ENCODE peak calls at places on chromosomes 11 and 22, in eight cellular contexts. B is stomach, D is prostate gland, I is sigmoid colon, T is HepG2, E is HCT116, G is suprapubic skin, C is esophagus muscularis mucosa. V is an unnamed sample.
A peak's percentile ranks its signal among the peaks of the same experiment; 100 is the strongest.

GRCh38 chr11:119663279-119663678 is 65.7 kb downstream of the NECTIN1 start:
- DNase-seq in E (no peak), B (no peak), G (no peak), T (peak; percentile 53), C (no peak), D (no peak), I (no peak), V (no peak)

GRCh38 chr11:118572914-118573550 is 823 bp downstream of the ARCN1 start:
- DNase-seq in D (peak; percentile 11), I (no peak), E (peak; percentile 8), B (no peak), T (peak; percentile 27), G (no peak), C (peak; percentile 88), V (no peak)

GRCh38 chr22:38657248-38657909 is 941 bp downstream of the CBY1 start:
- DNase-seq in B (no peak), T (peak; percentile 13), G (no peak), D (no peak), E (no peak), I (no peak), C (no peak), V (no peak)

GRCh38 chr11:63668396-63668795 is 2.8 kb downstream of the ATL3 start:
- DNase-seq in B (no peak), T (no peak), E (no peak), I (no peak), C (no peak), G (no peak), D (no peak), V (no peak)

GRCh38 chr11:122235615-122236014 is 119.6 kb upstream of the BLID start:
- DNase-seq in E (no peak), T (no peak), B (no peak), C (peak; percentile 93), G (no peak), I (peak; percentile 86), D (no peak), V (no peak)

GRCh38 chr11:118057424-118058145 is 19.3 kb upstream of the TMPRSS4 start:
- DNase-seq in B (no peak), C (no peak), E (no peak), D (no peak), G (peak; percentile 59), T (no peak), I (peak; percentile 24), V (peak; percentile 67)

GRCh38 chr11:8775341-8776133 is 92.9 kb downstream of the RPL27A start:
- DNase-seq in C (no peak), T (no peak), I (no peak), G (no peak), B (peak; percentile 42), E (no peak), D (no peak), V (no peak)

GRCh38 chr11:64585150-64585549 is 5.9 kb upstream of the SLC22A12 start:
- DNase-seq in G (no peak), I (peak; percentile 11), B (no peak), T (no peak), D (no peak), C (no peak), E (no peak), V (no peak)

GRCh38 chr22:30348837-30349236 is 7.9 kb downstream of the SF3A1 start:
- DNase-seq in C (no peak), G (no peak), B (no peak), D (no peak), I (no peak), E (no peak), T (no peak), V (no peak)

GRCh38 chr11:112771847-112772246 is 189.4 kb upstream of the NCAM1 start:
- DNase-seq in I (no peak), C (no peak), D (no peak), E (no peak), T (no peak), B (no peak), G (no peak), V (no peak)

GRCh38 chr11:10490398-10491232 is 35.6 kb downstream of the AMPD3 start:
- DNase-seq in G (peak; percentile 85), I (peak; percentile 91), E (peak; percentile 94), C (peak; percentile 94), B (peak; percentile 68), D (no peak), T (peak; percentile 68), V (peak; percentile 96)

GRCh38 chr11:17906436-17906835 is 106.4 kb downstream of the SERGEF start:
- DNase-seq in I (no peak), B (no peak), E (no peak), G (no peak), D (no peak), T (no peak), C (no peak), V (no peak)

GRCh38 chr11:19520681-19521080 is 192.0 kb upstream of the NAV2 start:
- DNase-seq in I (no peak), T (no peak), E (no peak), G (no peak), C (no peak), B (no peak), D (no peak), V (no peak)

GRCh38 chr11:118878187-118878586 is 5.5 kb upstream of the CXCR5 start:
- DNase-seq in C (no peak), E (no peak), T (no peak), I (no peak), B (no peak), G (no peak), D (no peak), V (no peak)

GRCh38 chr11:330694-331314 is 10.1 kb upstream of the IFITM3 start:
- DNase-seq in I (peak; percentile 60), G (no peak), T (no peak), C (no peak), E (no peak), D (no peak), B (peak; percentile 42), V (no peak)

GRCh38 chr22:36807627-36808026 is 9.2 kb downstream of the PVALB start:
- DNase-seq in B (no peak), E (no peak), C (no peak), I (no peak), G (no peak), T (no peak), D (no peak), V (no peak)

GRCh38 chr11:15223318-15223717 is 108.6 kb downstream of the INSC start:
- DNase-seq in C (no peak), D (no peak), G (no peak), E (no peak), I (no peak), T (no peak), B (no peak), V (no peak)

DNA sequence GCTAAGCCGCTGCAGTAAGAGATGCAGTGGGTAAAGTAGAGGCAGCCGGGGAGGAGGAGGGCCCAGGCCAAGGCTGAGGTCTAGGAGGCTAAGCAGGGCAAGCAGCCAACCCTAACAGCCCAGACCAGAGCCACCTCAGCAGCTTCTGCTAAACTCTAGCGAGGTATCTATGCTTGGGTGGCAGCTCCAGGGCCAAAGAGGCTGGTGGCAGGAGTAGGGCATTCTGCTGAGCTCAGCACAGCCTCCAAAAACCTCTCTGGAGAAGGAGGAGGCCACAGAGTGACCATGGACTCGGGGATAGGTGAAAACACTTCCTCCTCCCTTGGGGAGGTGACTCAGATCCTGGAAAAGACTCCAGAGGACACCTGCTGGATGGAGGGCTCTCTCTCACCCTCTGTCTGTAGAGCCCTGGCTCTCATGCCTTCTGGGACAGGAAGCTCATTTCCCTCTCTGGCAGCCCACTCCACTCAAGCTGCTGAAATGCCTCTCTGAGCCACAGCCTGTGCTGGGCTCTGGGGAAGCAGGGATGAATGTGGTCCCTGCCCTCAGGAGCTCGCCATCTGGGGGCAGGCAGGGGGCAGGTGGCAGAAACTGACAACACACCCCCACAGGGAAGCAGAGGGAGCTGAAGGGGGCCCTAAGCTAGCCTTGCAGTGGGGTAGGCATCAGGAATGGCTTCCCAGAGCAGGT is 16.5 kb upstream of the TPBGL start:
- DNase-seq in C (no peak), D (no peak), G (no peak), T (peak; percentile 17), E (no peak), B (no peak), I (no peak), V (no peak)
- TF ChIP-seq CTCF in C (no peak), D (no peak), G (no peak), T (peak; percentile 39), E (no peak), B (no peak), I (no peak), V (no peak)

GRCh38 chr22:22213231-22213630 is 31.4 kb upstream of the VPREB1 start:
- DNase-seq in E (no peak), G (no peak), D (no peak), C (peak; percentile 57), T (no peak), I (no peak), B (no peak), V (no peak)
- TF ChIP-seq POLR2AphosphoS5 in E (no peak), G (no peak), D (no peak), C (no peak), T (no peak), I (no peak), B (no peak), V (no peak)

GRCh38 chr22:21443057-21443734 is 24.0 kb upstream of the TMEM191C start:
- DNase-seq in E (no peak), G (peak; percentile 73), B (peak; percentile 22), D (peak; percentile 3), T (no peak), C (no peak), I (peak; percentile 49), V (no peak)

GRCh38 chr22:21445437-21446127 is 21.6 kb upstream of the TMEM191C start:
- DNase-seq in E (no peak), D (peak; percentile 2), G (peak; percentile 71), I (peak; percentile 58), T (no peak), B (peak; percentile 18), C (no peak), V (no peak)

GRCh38 chr22:21444701-21445436 is 22.3 kb upstream of the TMEM191C start:
- DNase-seq in E (no peak), B (peak; percentile 22), C (no peak), I (peak; percentile 63), D (peak; percentile 2), G (peak; percentile 63), T (no peak), V (no peak)

GRCh38 chr22:21446128-21446826 is 20.9 kb upstream of the TMEM191C start:
- DNase-seq in D (peak; percentile 3), G (peak; percentile 70), E (no peak), T (no peak), I (peak; percentile 56), B (peak; percentile 18), C (no peak), V (no peak)

GRCh38 chr22:21443735-21444421 is 23.3 kb upstream of the TMEM191C start:
- DNase-seq in T (no peak), I (peak; percentile 42), D (peak; percentile 2), C (no peak), B (peak; percentile 80), E (no peak), G (peak; percentile 63), V (no peak)
- TF ChIP-seq POLR2A in T (no peak), I (no peak), D (no peak), C (no peak), B (no peak), E (no peak), G (no peak), V (no peak)

GRCh38 chr11:30174265-30175022 is 56.4 kb upstream of the FSHB start:
- DNase-seq in I (no peak), C (no peak), B (no peak), E (no peak), D (no peak), G (no peak), T (no peak), V (no peak)

GRCh38 chr11:30172872-30173271 is 57.9 kb upstream of the FSHB start:
- DNase-seq in C (no peak), T (no peak), G (no peak), I (no peak), B (no peak), D (no peak), E (no peak), V (no peak)

GRCh38 chr11:30172158-30172557 is 58.7 kb upstream of the FSHB start:
- DNase-seq in T (no peak), I (no peak), G (no peak), E (no peak), B (no peak), D (no peak), C (no peak), V (no peak)

GRCh38 chr11:30171661-30172060 is 59.2 kb upstream of the FSHB start:
- DNase-seq in C (no peak), T (no peak), G (no peak), D (no peak), E (no peak), B (peak; percentile 66), I (no peak), V (no peak)
- TF ChIP-seq CTCF in C (no peak), T (no peak), G (no peak), D (no peak), E (no peak), B (no peak), I (no peak), V (no peak)

V was measured in vagina.